ENCODE peak calls at places on chromosomes 11 and 22, in four cellular contexts. One of them, this sample, is unnamed.

GRCh38 chr11:8768625-8769333 is 86.2 kb downstream of the RPL27A start:
- DNase-seq in esophagus muscularis mucosa: no peak
- DNase-seq in BE2C: no peak
- DNase-seq in AG10803: peak
- DNase-seq in this sample: no peak

GRCh38 chr22:42855211-42855610 is 1.9 kb downstream of the ARFGAP3 start:
- DNase-seq in BE2C: no peak
- DNase-seq in esophagus muscularis mucosa: no peak
- DNase-seq in AG10803: no peak
- DNase-seq in this sample: no peak

GRCh38 chr11:17597770-17598169 is 50.7 kb downstream of the OTOG start:
- DNase-seq in AG10803: no peak
- DNase-seq in esophagus muscularis mucosa: no peak
- DNase-seq in BE2C: no peak
- DNase-seq in this sample: no peak

GRCh38 chr11:44842219-44842618 is 108.5 kb downstream of the TP53I11 start:
- DNase-seq in AG10803: peak
- DNase-seq in esophagus muscularis mucosa: no peak
- DNase-seq in BE2C: no peak
- DNase-seq in this sample: no peak

GRCh38 chr22:38569181-38569971 is 607 bp downstream of the DMC1 start:
- DNase-seq in esophagus muscularis mucosa: no peak
- DNase-seq in AG10803: no peak
- DNase-seq in BE2C: peak
- DNase-seq in this sample: peak

GRCh38 chr22:30878516-30879365 is 89.8 kb downstream of the MORC2 start:
- DNase-seq in BE2C: peak
- DNase-seq in AG10803: no peak
- DNase-seq in esophagus muscularis mucosa: no peak
- DNase-seq in this sample: no peak

GRCh38 chr22:40180403-40180802 is 2.7 kb downstream of the TNRC6B start:
- DNase-seq in AG10803: no peak
- DNase-seq in BE2C: no peak
- DNase-seq in esophagus muscularis mucosa: no peak
- DNase-seq in this sample: no peak

GRCh38 chr22:39300198-39300830 is 19.1 kb downstream of the RPL3 start:
- DNase-seq in esophagus muscularis mucosa: no peak
- DNase-seq in BE2C: peak
- DNase-seq in AG10803: no peak
- DNase-seq in this sample: no peak

GRCh38 chr11:94678236-94678635 is 89.9 kb upstream of the AMOTL1 start:
- DNase-seq in esophagus muscularis mucosa: no peak
- DNase-seq in AG10803: no peak
- DNase-seq in BE2C: no peak
- DNase-seq in this sample: no peak

GRCh38 chr11:123578778-123579481 is 75.5 kb downstream of the SCN3B start:
- DNase-seq in BE2C: no peak
- DNase-seq in esophagus muscularis mucosa: no peak
- DNase-seq in AG10803: no peak
- DNase-seq in this sample: no peak

GRCh38 chr11:7696424-7696823 is 9.9 kb downstream of the OVCH2 start:
- DNase-seq in esophagus muscularis mucosa: no peak
- DNase-seq in AG10803: no peak
- DNase-seq in BE2C: no peak
- DNase-seq in this sample: no peak

GRCh38 chr11:69746780-69747742 is 28.1 kb downstream of the FGF4 start:
- DNase-seq in AG10803: no peak
- DNase-seq in esophagus muscularis mucosa: no peak
- DNase-seq in BE2C: no peak
- DNase-seq in this sample: peak

GRCh38 chr11:61834278-61835004 is 6.3 kb downstream of the FADS2 start:
- DNase-seq in BE2C: no peak
- DNase-seq in AG10803: peak
- DNase-seq in esophagus muscularis mucosa: peak
- DNase-seq in this sample: no peak

GRCh38 chr11:116700586-116701220 is 72.1 kb downstream of the BUD13 start:
- DNase-seq in AG10803: no peak
- DNase-seq in BE2C: no peak
- DNase-seq in esophagus muscularis mucosa: no peak
- DNase-seq in this sample: no peak

GRCh38 chr11:32775908-32776307 is 18.6 kb downstream of the CCDC73 start:
- DNase-seq in AG10803: no peak
- DNase-seq in esophagus muscularis mucosa: no peak
- DNase-seq in BE2C: no peak
- DNase-seq in this sample: no peak

GRCh38 chr22:46596819-46597218 is 23.4 kb upstream of the GRAMD4 start:
- DNase-seq in AG10803: no peak
- DNase-seq in esophagus muscularis mucosa: no peak
- DNase-seq in BE2C: no peak
- DNase-seq in this sample: no peak

GRCh38 chr11:131723088-131723487 is 352.7 kb downstream of the NTM start:
- DNase-seq in AG10803: no peak
- DNase-seq in esophagus muscularis mucosa: peak
- DNase-seq in BE2C: no peak
- DNase-seq in this sample: no peak

GRCh38 chr11:116509566-116509965 is 263.2 kb downstream of the BUD13 start:
- DNase-seq in esophagus muscularis mucosa: no peak
- DNase-seq in BE2C: no peak
- DNase-seq in AG10803: no peak
- DNase-seq in this sample: no peak

GRCh38 chr22:31106001-31106571 is 1.3 kb downstream of the SELENOM start:
- DNase-seq in BE2C: no peak
- DNase-seq in esophagus muscularis mucosa: no peak
- DNase-seq in AG10803: no peak
- DNase-seq in this sample: no peak

GRCh38 chr11:22807855-22808558 is 21.6 kb downstream of the SVIP start:
- DNase-seq in AG10803: no peak
- DNase-seq in esophagus muscularis mucosa: no peak
- DNase-seq in BE2C: no peak
- DNase-seq in this sample: no peak

GRCh38 chr11:95498731-95499396 is 267.9 kb upstream of the SESN3 start:
- DNase-seq in BE2C: no peak
- DNase-seq in AG10803: no peak
- DNase-seq in esophagus muscularis mucosa: no peak
- DNase-seq in this sample: peak

GRCh38 chr11:61333638-61334433 is 808 bp downstream of the TKFC start:
- DNase-seq in BE2C: no peak
- DNase-seq in AG10803: no peak
- DNase-seq in esophagus muscularis mucosa: no peak
- DNase-seq in this sample: no peak

GRCh38 chr22:37538590-37539357 is 19.6 kb upstream of the CARD10 start:
- DNase-seq in esophagus muscularis mucosa: peak
- DNase-seq in AG10803: peak
- DNase-seq in BE2C: peak
- DNase-seq in this sample: peak

GRCh38 chr11:34405079-34405858 is 33.5 kb upstream of the CAT start:
- DNase-seq in AG10803: peak
- DNase-seq in BE2C: no peak
- DNase-seq in esophagus muscularis mucosa: no peak
- DNase-seq in this sample: no peak

GRCh38 chr11:46895821-46896220 is 22.5 kb downstream of the LRP4 start:
- DNase-seq in BE2C: no peak
- DNase-seq in esophagus muscularis mucosa: no peak
- DNase-seq in AG10803: peak
- DNase-seq in this sample: no peak

GRCh38 chr11:108906826-108907225 is 242.0 kb downstream of the DDX10 start:
- DNase-seq in BE2C: no peak
- DNase-seq in esophagus muscularis mucosa: no peak
- DNase-seq in AG10803: peak
- DNase-seq in this sample: no peak

GRCh38 chr11:86193297-86194095 is 51.1 kb upstream of the EED start:
- DNase-seq in AG10803: peak
- DNase-seq in BE2C: peak
- DNase-seq in esophagus muscularis mucosa: no peak
- DNase-seq in this sample: peak

GRCh38 chr22:20494978-20495860 is at the start of gene KLHL22:
- DNase-seq in AG10803: peak
- DNase-seq in BE2C: peak
- DNase-seq in esophagus muscularis mucosa: no peak
- DNase-seq in this sample: peak

GRCh38 chr11:63641727-63642126 is 27.5 kb upstream of the PLAAT3 start:
- DNase-seq in AG10803: peak
- DNase-seq in BE2C: no peak
- DNase-seq in esophagus muscularis mucosa: no peak
- DNase-seq in this sample: no peak

GRCh38 chr11:996681-997080 is 39.8 kb downstream of the MUC6 start:
- DNase-seq in AG10803: no peak
- DNase-seq in BE2C: no peak
- DNase-seq in esophagus muscularis mucosa: no peak
- DNase-seq in this sample: no peak

GRCh38 chr22:43891360-43892182 is at the start of gene PNPLA5:
- DNase-seq in AG10803: no peak
- DNase-seq in esophagus muscularis mucosa: no peak
- DNase-seq in BE2C: no peak
- DNase-seq in this sample: peak

GRCh38 chr22:37486224-37486845 is at the start of gene MFNG:
- DNase-seq in esophagus muscularis mucosa: no peak
- DNase-seq in AG10803: no peak
- DNase-seq in BE2C: peak
- DNase-seq in this sample: peak

GRCh38 chr11:126345759-126346585 is 9.5 kb upstream of the ST3GAL4 start:
- DNase-seq in AG10803: peak
- DNase-seq in esophagus muscularis mucosa: no peak
- DNase-seq in BE2C: peak
- DNase-seq in this sample: no peak

GRCh38 chr11:63779044-63779443 is 10.5 kb upstream of the ZFTA start:
- DNase-seq in BE2C: no peak
- DNase-seq in AG10803: no peak
- DNase-seq in esophagus muscularis mucosa: no peak
- DNase-seq in this sample: no peak

GRCh38 chr11:2096001-2096918 is 42.9 kb downstream of the IGF2 start:
- DNase-seq in esophagus muscularis mucosa: no peak
- DNase-seq in AG10803: peak
- DNase-seq in BE2C: no peak
- DNase-seq in this sample: no peak

DNA sequence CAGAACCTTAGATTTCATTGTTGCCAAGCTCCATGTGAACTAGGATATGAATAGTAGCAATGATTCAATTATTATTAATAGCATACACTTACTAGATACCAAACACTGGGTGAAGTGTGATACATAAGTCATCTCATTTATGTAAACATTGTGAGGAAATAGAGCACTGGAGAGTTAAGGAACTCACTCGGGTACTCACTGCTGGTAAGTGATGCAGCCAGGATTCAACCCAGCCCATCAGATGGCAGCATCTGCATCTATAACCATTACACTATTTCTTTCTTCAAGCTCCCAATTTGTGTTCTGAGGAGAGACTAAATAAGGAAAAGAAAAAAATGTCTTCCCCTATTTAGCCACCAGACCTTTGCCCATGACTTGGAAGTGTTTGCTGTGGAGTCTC is 10.2 kb upstream of the ALG8 start:
- DNase-seq in esophagus muscularis mucosa: no peak
- DNase-seq in AG10803: peak
- DNase-seq in BE2C: no peak
- DNase-seq in this sample: no peak
- TF ChIP-seq CTCF in esophagus muscularis mucosa: peak
- TF ChIP-seq CTCF in AG10803: peak
- TF ChIP-seq CTCF in BE2C: peak
- TF ChIP-seq CTCF in this sample: no peak

DNA sequence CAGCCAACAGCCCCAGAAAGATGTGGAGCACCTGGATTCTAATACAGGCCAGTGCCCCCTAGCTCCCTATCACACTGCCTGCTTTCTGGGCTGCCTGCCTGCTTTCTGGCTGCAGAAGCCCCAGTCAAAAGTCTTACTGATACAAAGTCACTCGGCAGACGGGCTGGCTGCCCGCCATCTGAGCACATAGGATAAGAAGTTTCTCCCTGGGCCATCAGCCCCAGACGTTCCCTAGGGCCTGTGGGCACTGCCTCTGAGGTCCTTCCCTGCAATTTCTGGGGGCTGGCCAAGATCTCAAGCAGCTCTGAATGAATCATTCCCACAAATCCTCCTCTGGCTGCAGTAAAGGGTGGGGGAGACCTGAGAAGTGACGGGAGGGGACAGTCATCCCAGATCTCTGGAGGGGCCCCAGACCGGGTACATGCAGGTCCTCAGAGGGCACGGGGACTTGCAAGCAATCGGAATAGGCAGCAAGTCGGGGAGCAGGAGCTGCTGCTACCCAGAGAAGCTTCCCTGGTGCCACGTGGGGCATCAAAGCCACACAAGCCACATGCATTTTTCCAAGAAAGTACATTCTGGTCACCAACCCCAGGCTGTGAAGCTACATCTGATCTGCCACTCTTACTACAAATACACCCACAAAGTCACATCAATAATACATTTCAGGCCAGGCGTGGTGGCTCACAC is 4.7 kb downstream of the TPST2 start:
- DNase-seq in BE2C: peak
- DNase-seq in esophagus muscularis mucosa: no peak
- DNase-seq in AG10803: peak
- DNase-seq in this sample: no peak
- TF ChIP-seq CTCF in BE2C: peak
- TF ChIP-seq CTCF in esophagus muscularis mucosa: no peak
- TF ChIP-seq CTCF in AG10803: peak
- TF ChIP-seq CTCF in this sample: no peak

GRCh38 chr22:22591348-22592299 is 32.6 kb upstream of the PRAME start:
- DNase-seq in esophagus muscularis mucosa: no peak
- DNase-seq in BE2C: no peak
- DNase-seq in AG10803: no peak
- DNase-seq in this sample: no peak
- TF ChIP-seq CTCF in esophagus muscularis mucosa: no peak
- TF ChIP-seq CTCF in BE2C: no peak
- TF ChIP-seq CTCF in AG10803: no peak
- TF ChIP-seq CTCF in this sample: no peak

DNA sequence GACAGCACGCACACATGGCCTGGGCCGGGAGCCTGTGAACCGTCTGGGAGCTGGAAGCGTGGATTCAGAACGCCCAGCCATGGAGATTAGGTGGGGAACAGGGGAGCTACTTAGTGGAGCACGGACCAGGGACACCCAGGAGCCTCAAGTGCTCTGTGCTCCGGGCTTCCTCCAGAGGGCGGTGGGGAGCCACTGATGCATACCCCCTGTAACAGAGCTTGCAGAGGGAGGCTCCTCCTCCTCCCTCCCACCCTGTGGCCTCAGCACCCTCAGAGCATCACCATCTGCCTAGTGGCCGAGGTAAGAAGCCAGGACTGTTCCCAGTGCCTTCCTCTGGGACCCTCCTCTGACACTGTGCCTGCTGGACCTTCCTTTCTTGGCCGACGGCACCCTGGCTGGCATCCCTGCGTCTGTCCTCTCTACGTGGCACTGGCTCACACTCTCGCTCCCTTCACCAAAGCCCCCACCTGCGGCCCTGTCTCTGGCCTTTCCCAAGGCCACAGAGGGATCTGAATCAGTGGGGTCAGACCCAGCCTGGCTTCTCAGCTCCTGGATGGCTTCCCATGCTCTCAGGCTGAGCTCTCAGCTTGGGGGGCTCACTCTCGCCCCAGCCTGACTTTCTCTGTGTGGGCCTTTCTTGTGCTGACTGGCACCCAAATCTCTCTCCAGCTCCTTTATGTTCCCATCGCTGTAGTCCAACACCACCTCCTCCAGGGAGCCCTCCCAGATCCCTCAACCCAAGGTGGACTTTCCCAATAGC is 780.9 kb downstream of the BRD1 start:
- DNase-seq in esophagus muscularis mucosa: no peak
- DNase-seq in BE2C: no peak
- DNase-seq in AG10803: no peak
- DNase-seq in this sample: peak
- TF ChIP-seq CTCF in esophagus muscularis mucosa: peak
- TF ChIP-seq CTCF in BE2C: no peak
- TF ChIP-seq CTCF in AG10803: no peak
- TF ChIP-seq CTCF in this sample: peak

GRCh38 chr11:72225411-72225951 is 914 bp downstream of the INPPL1 start:
- DNase-seq in AG10803: no peak
- DNase-seq in esophagus muscularis mucosa: no peak
- DNase-seq in BE2C: peak
- DNase-seq in this sample: no peak
- TF ChIP-seq CTCF in AG10803: no peak
- TF ChIP-seq CTCF in esophagus muscularis mucosa: no peak
- TF ChIP-seq CTCF in BE2C: no peak
- TF ChIP-seq CTCF in this sample: no peak

This sample was measured in nephron progenitor cell.